ENCODE peak calls at places on chromosomes 5 and 9, in nine cellular contexts. D is adipocyte, J is H7, A is sigmoid colon, S is adrenal gland, U is HFF-Myc, T is NCI-H1105, O is HepG2, R is GM13977. H is an unnamed sample.

GRCh38 chr9:19137282-19137681 is 10.0 kb upstream of the PLIN2 start:
- DNase-seq in O (no peak), S (no peak), J (no peak), U (no peak), T (no peak), D (peak), R (no peak), A (no peak), H (no peak)

GRCh38 chr9:120439147-120439546 is 140.8 kb downstream of the CDK5RAP2 start:
- DNase-seq in T (no peak), J (peak), S (no peak), R (no peak), O (peak), U (no peak), A (no peak), D (peak), H (peak)

GRCh38 chr5:131536211-131536826 is 98.7 kb downstream of the RAPGEF6 start:
- DNase-seq in A (no peak), D (peak), J (no peak), R (peak), O (no peak), U (no peak), T (no peak), S (no peak), H (no peak)

GRCh38 chr5:90168399-90168798 is 241.2 kb downstream of the CETN3 start:
- DNase-seq in R (no peak), D (no peak), O (no peak), A (no peak), U (no peak), S (no peak), T (no peak), J (no peak), H (no peak)

GRCh38 chr5:14672082-14672481 is 7.6 kb downstream of the OTULIN start:
- DNase-seq in R (no peak), S (peak), T (no peak), O (no peak), U (no peak), A (no peak), D (no peak), J (no peak), H (no peak)

GRCh38 chr5:178114325-178115135 is 1.2 kb downstream of the N4BP3 start:
- DNase-seq in A (no peak), O (no peak), J (no peak), T (no peak), D (no peak), R (peak), U (no peak), S (no peak), H (no peak)

GRCh38 chr5:71533142-71533541 is 54.0 kb upstream of the MCCC2 start:
- DNase-seq in A (no peak), D (peak), J (no peak), O (no peak), S (no peak), R (no peak), U (no peak), T (no peak), H (peak)

GRCh38 chr9:98916660-98917059 is 27.0 kb upstream of the COL15A1 start:
- DNase-seq in R (no peak), S (peak), J (peak), A (peak), T (no peak), U (no peak), O (no peak), D (no peak), H (peak)

GRCh38 chr5:38871790-38872551 is 26.2 kb downstream of the OSMR start:
- DNase-seq in T (no peak), O (peak), A (no peak), U (peak), D (peak), S (peak), R (no peak), J (no peak), H (peak)

GRCh38 chr5:87127956-87128687 is 139.6 kb upstream of the RASA1 start:
- DNase-seq in O (no peak), R (no peak), J (no peak), D (no peak), U (no peak), S (no peak), T (no peak), A (no peak), H (no peak)

GRCh38 chr5:142748132-142748531 is 22.0 kb upstream of the ARHGAP26 start:
- DNase-seq in J (no peak), O (peak), U (no peak), D (peak), A (no peak), R (no peak), T (no peak), S (no peak), H (no peak)

GRCh38 chr9:133421615-133422542 is at the start of gene ADAMTS13:
- DNase-seq in J (peak), T (no peak), R (peak), O (peak), A (no peak), S (no peak), D (no peak), U (no peak), H (no peak)

GRCh38 chr9:95116002-95116819 is 201.3 kb downstream of the FANCC start:
- DNase-seq in R (no peak), U (no peak), D (no peak), O (peak), A (peak), J (peak), S (no peak), T (no peak), H (peak)

GRCh38 chr9:122051401-122052346 is 41.4 kb downstream of the TTLL11 start:
- DNase-seq in R (peak), U (no peak), S (no peak), T (no peak), O (no peak), J (no peak), A (no peak), D (peak), H (no peak)

GRCh38 chr5:114658179-114658578 is 296.3 kb downstream of the KCNN2 start:
- DNase-seq in A (no peak), D (no peak), S (no peak), R (no peak), U (no peak), O (no peak), T (no peak), J (no peak), H (no peak)